ENCODE peak calls at places on chromosomes 4 and X, in six cellular contexts. C is mucosa of descending colon, R is ascending aorta, G is pancreas, Q is hepatocyte, J is transverse colon. A is an unnamed sample. For H3K4me1, the result is how much of the 10 kb centered on the place peaks cover.

GRCh38 chr4:110059556-110060191 is 138.7 kb downstream of the ELOVL6 start:
- DNase-seq in Q (no peak), C (no peak), R (no peak), J (peak), G (no peak), A (no peak)

GRCh38 chr4:102734116-102734515 is 26.7 kb downstream of the MANBA start:
- DNase-seq in G (no peak), C (no peak), J (no peak), Q (no peak), R (no peak), A (no peak)

GRCh38 chr4:163556650-163557391 is 62.3 kb downstream of the TMA16 start:
- DNase-seq in J (no peak), C (no peak), G (no peak), Q (no peak), R (no peak), A (no peak)

GRCh38 chr4:121336706-121337105 is 44.1 kb downstream of the QRFPR start:
- DNase-seq in R (no peak), G (no peak), Q (no peak), C (no peak), J (no peak), A (no peak)

GRCh38 chrX:23784487-23785301 is 1.7 kb downstream of the SAT1 start:
- DNase-seq in J (no peak), G (no peak), C (no peak), Q (peak), R (no peak), A (no peak)

GRCh38 chr4:149441338-149441737 is 374.3 kb downstream of the IQCM start:
- DNase-seq in Q (no peak), J (no peak), C (no peak), R (no peak), G (no peak), A (no peak)

GRCh38 chrX:22110729-22111494 is 78.8 kb downstream of the PHEX start:
- DNase-seq in R (no peak), J (no peak), Q (no peak), C (no peak), G (no peak), A (no peak)

GRCh38 chr4:168831919-168832745 is 177.9 kb downstream of the CBR4 start:
- DNase-seq in C (peak), G (peak), Q (peak), R (peak), J (peak), A (peak)

GRCh38 chr4:3324093-3324815 is 31.4 kb downstream of the RGS12 start:
- DNase-seq in C (no peak), J (no peak), G (no peak), Q (no peak), R (no peak), A (no peak)

GRCh38 chrX:16250296-16250695 is 83.0 kb downstream of the MAGEB17 start:
- DNase-seq in J (no peak), C (no peak), G (no peak), Q (no peak), R (no peak), A (no peak)

GRCh38 chr4:168039593-168039992 is 52.7 kb upstream of the ANXA10 start:
- DNase-seq in J (no peak), C (no peak), R (no peak), Q (no peak), G (no peak), A (no peak)

GRCh38 chr4:38387348-38387747 is 276.7 kb upstream of the KLF3 start:
- DNase-seq in G (peak), C (no peak), Q (peak), J (peak), R (peak), A (peak)

GRCh38 chr4:15034071-15034764 is 31.9 kb downstream of the CPEB2 start:
- DNase-seq in C (no peak), Q (no peak), G (no peak), J (no peak), R (no peak), A (no peak)

GRCh38 chrX:110646386-110646785 is 149.2 kb downstream of the CHRDL1 start:
- DNase-seq in G (no peak), C (no peak), Q (no peak), R (no peak), J (no peak), A (no peak)

GRCh38 chr4:11687727-11688126 is 259.0 kb upstream of the HS3ST1 start:
- DNase-seq in C (no peak), G (no peak), Q (no peak), J (no peak), R (no peak), A (no peak)

GRCh38 chr4:80610845-80611244 is 275.3 kb downstream of the CFAP299 start:
- DNase-seq in R (no peak), Q (peak), J (no peak), G (no peak), C (no peak), A (no peak)

GRCh38 chrX:103344606-103345005 is 11.7 kb upstream of the TCEAL9 start:
- DNase-seq in J (no peak), Q (no peak), G (no peak), R (no peak), C (no peak), A (no peak)

GRCh38 chr4:106266201-106266600 is 49.8 kb downstream of the TBCK start:
- DNase-seq in Q (peak), R (no peak), C (no peak), J (no peak), G (no peak), A (no peak)

GRCh38 chr4:122914938-122915337 is 7.5 kb downstream of the NUDT6 start:
- DNase-seq in J (no peak), Q (no peak), G (no peak), R (no peak), C (no peak), A (no peak)

GRCh38 chrX:131279617-131280016 is 9.5 kb downstream of the IGSF1 start:
- DNase-seq in C (no peak), J (no peak), G (no peak), R (no peak), Q (no peak), A (no peak)

GRCh38 chr4:820230-821172 is 5.4 kb downstream of the CPLX1 start:
- DNase-seq in G (no peak), R (no peak), C (no peak), Q (no peak), J (no peak), A (no peak)

GRCh38 chrX:38484607-38485498 is 76.5 kb upstream of the TSPAN7 start:
- DNase-seq in G (no peak), R (no peak), J (no peak), Q (no peak), C (no peak), A (no peak)

GRCh38 chr4:68271851-68272756 is 26.6 kb upstream of the TMPRSS11B start:
- DNase-seq in J (no peak), C (no peak), G (no peak), R (no peak), Q (peak), A (no peak)

GRCh38 chrX:138669693-138670092 is 41.8 kb downstream of the FGF13 start:
- DNase-seq in Q (no peak), J (no peak), G (no peak), C (no peak), R (no peak), A (no peak)

GRCh38 chrX:24343719-24344118 is 16.7 kb upstream of the SUPT20HL1 start:
- DNase-seq in J (no peak), Q (no peak), C (no peak), R (no peak), G (no peak), A (no peak)

GRCh38 chrX:140815868-140816267 is 106.3 kb downstream of the LINC00632 start:
- DNase-seq in J (no peak), C (no peak), Q (peak), G (no peak), R (no peak), A (no peak)

GRCh38 chr4:141021397-141022194 is 111.7 kb downstream of the RNF150 start:
- DNase-seq in C (no peak), G (no peak), R (no peak), Q (no peak), J (no peak), A (no peak)

GRCh38 chr4:183240581-183241321 is 79.3 kb downstream of the CLDN22 start:
- DNase-seq in Q (no peak), R (no peak), J (no peak), C (no peak), G (peak), A (no peak)

GRCh38 chrX:45850775-45851433 is 650.2 kb upstream of the DIPK2B start:
- DNase-seq in C (peak), J (peak), Q (peak), R (no peak), G (no peak), A (no peak)

GRCh38 chr4:8778760-8779159 is 92.9 kb downstream of the HMX1 start:
- DNase-seq in G (no peak), R (no peak), C (peak), J (no peak), Q (no peak), A (no peak)

GRCh38 chr4:180058731-180059215 is 2184.4 kb upstream of the TENM3 start:
- DNase-seq in J (peak), C (peak), G (peak), R (no peak), Q (peak), A (no peak)

GRCh38 chrX:153423652-153424051 is 12.4 kb downstream of the ZFP92 start:
- DNase-seq in J (no peak), C (no peak), R (no peak), G (no peak), Q (peak), A (peak)

GRCh38 chrX:118975831-118976598 is 1.6 kb downstream of the LONRF3 start:
- DNase-seq in C (peak), R (peak), Q (peak), J (peak), G (peak), A (peak)

GRCh38 chrX:74422029-74422352 is 698 bp downstream of the SLC16A2 start:
- DNase-seq in J (no peak), R (no peak), Q (no peak), G (no peak), C (no peak), A (no peak)

GRCh38 chrX:66014560-66014959 is 25.3 kb downstream of the VSIG4 start:
- DNase-seq in R (no peak), G (no peak), C (no peak), J (no peak), Q (no peak), A (no peak)
- H3K4me1 ChIP-seq in R (under half), G (under half), C (under half), J (under half), Q (under half), A (under half)

GRCh38 chrX:120464409-120464808 is 4.7 kb downstream of the LAMP2 start:
- DNase-seq in J (no peak), R (no peak), Q (no peak), C (no peak), G (no peak), A (no peak)
- H3K4me1 ChIP-seq in J (under half), R (under half), Q (under half), C (under half), G (under half), A (half or more)

GRCh38 chr4:84496356-84497219 is 2.5 kb downstream of the NKX6-1 start:
- DNase-seq in J (no peak), G (no peak), Q (no peak), R (no peak), C (no peak), A (no peak)

GRCh38 chr4:84498203-84499026 is 677 bp downstream of the NKX6-1 start:
- DNase-seq in C (no peak), Q (peak), R (no peak), G (peak), J (no peak), A (no peak)

GRCh38 chr4:84499065-84499982 is at the start of gene NKX6-1:
- DNase-seq in J (peak), R (peak), Q (peak), C (peak), G (peak), A (peak)

GRCh38 chr4:84497220-84497834 is 1.8 kb downstream of the NKX6-1 start:
- DNase-seq in R (no peak), G (no peak), C (no peak), J (no peak), Q (no peak), A (no peak)

DNA sequence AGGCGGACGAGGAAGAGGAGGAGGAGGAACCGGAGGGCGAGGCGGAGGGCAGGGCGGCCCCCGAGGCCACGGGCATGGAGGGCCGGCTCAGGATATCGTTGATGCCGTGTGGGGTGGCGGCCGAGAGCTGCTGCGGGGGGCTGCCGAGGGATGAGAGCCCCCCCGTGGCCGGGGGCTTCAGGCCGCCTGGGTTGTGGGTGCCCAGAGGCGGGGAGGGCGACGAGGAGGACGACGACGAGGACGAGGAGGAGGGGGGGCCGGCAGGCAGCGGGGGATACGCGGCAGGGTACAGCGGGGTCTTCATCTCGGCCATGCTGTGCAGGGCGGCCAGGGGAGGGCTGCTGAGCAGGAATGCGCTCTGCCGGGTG is 1.3 kb downstream of the NKX6-1 start:
- DNase-seq in G (no peak), Q (no peak), J (no peak), C (no peak), R (no peak), A (no peak)
- H3K4me1 ChIP-seq in G (under half), Q (under half), J (under half), C (under half), R (under half), A (half or more)

GRCh38 chr4:101439926-101440325 is 92.6 kb upstream of the PPP3CA start:
- DNase-seq in R (no peak), G (no peak), C (no peak), J (no peak), Q (no peak), A (no peak)

DNA sequence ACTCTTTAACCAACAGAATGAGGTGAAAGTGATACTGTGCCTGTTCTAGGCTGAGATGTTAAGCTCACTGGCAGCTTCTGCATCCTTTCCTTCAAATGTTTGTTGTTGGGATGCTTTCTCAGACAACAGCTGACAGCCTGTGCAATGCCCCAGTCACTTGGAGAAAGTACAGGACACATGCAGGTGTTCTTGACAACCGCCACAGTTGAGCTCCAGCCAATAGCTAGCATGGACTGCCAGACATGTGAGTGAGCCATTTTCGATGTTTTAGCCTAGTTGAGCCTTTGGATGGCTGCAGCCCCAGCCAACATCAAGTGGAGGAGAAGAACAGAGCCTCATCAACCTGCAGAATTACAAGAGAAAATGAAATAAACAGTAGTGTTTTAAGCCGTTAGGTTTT is 94.1 kb upstream of the PPP3CA start:
- DNase-seq in J (no peak), R (no peak), Q (no peak), G (no peak), C (no peak), A (no peak)
- H3K4me1 ChIP-seq in J (under half), R (under half), Q (under half), G (under half), C (under half), A (under half)

DNA sequence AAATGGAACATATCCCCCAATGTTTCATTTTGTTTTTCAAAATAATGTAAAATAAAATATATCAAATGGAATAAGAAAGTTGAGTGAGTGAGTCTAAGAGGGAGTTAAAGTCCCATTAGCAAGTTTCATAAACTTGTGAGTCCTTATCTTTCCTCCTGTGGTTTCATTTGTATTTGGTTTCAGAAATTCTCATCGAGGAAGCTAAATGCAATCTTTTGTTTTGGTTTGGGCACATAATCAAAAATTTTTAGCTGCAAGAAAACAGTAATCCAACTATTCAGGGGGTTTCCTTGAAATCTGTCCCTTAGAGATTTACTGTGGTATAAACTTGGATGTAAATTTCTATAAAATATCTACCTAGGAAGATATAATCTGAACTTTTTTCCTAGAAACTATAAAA is 124.2 kb downstream of the CAMK2D start:
- DNase-seq in J (no peak), R (no peak), G (no peak), Q (no peak), C (no peak), A (no peak)
- H3K4me1 ChIP-seq in J (under half), R (under half), G (half or more), Q (under half), C (under half), A (half or more)

GRCh38 chrX:151711787-151712186 is 4.0 kb upstream of the FATE1 start:
- DNase-seq in Q (no peak), R (no peak), G (no peak), J (no peak), C (no peak), A (no peak)

GRCh38 chrX:151712253-151712652 is 3.6 kb upstream of the FATE1 start:
- DNase-seq in G (no peak), C (no peak), J (no peak), R (no peak), Q (no peak), A (no peak)

GRCh38 chrX:151711154-151711553 is 4.7 kb upstream of the FATE1 start:
- DNase-seq in Q (no peak), J (no peak), C (no peak), G (no peak), R (no peak), A (no peak)

GRCh38 chrX:151708821-151709220 is 7.0 kb upstream of the FATE1 start:
- DNase-seq in G (no peak), C (no peak), R (no peak), J (no peak), Q (no peak), A (no peak)

DNA sequence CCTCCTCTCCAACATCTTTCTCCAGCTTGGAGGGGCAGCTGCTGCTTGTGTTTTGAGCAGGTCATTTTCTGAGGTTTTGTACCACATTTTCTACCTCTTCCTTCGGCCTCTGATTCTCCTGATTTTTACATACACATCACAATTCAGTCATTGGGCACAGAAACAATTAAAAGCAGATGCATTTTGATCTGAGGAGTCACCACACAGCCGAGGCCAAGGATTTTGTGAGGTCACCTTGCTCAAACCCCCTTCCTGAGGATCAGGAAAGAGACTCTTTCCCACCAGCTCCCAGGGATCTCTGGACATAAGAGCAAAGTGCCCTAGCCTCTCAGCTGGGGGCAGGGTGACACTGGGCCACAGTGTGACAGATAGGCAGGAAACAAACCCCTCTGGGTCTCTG is 5.4 kb upstream of the FATE1 start:
- DNase-seq in G (no peak), Q (no peak), C (no peak), J (no peak), R (no peak), A (no peak)
- H3K4me1 ChIP-seq in G (under half), Q (under half), C (under half), J (under half), R (under half), A (under half)

DNA sequence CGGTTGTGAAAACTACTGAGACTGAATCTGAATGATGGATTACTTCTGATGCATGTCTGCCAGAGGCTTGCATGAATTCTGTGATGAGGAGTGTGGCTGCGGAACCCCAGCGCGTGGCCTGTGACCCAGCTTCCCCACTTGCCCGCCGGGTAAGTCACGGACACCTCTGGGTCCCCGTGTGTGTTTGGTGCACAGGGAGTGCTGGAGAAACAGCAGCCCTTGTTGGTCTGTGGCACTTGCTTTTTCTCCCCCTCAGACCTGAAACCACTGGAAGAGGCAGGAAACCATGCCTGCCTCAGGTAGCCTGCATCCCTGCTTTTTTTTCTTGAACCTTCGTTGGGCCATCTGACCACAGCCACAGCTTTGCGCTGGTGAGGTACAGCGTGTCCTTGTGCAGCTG is 51.9 kb upstream of the TADA2B start:
- DNase-seq in G (no peak), Q (no peak), C (no peak), R (no peak), J (no peak), A (no peak)
- H3K4me1 ChIP-seq in G (under half), Q (under half), C (under half), R (under half), J (under half), A (half or more)

DNA sequence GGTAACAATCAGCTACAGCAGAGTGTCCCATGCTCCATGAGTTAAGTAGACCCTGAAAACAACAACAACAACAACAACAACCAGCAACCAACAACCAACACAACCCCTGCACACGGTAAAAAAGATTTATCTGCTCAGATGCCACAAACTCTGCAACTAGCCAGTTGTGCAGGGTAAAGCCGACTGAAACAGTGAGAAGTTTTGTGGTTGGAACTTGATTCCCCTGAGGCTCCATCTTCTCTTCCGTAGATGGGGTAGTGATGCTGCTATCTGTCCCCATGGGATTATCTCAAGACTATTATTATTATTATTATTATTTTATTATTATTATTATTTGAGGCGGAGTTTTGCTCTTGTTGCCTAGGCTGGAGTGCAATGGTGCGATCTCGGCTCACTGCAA is 50.6 kb upstream of the RAPGEF2 start:
- DNase-seq in C (no peak), G (no peak), J (no peak), R (no peak), Q (no peak), A (no peak)
- H3K4me1 ChIP-seq in C (under half), G (under half), J (under half), R (under half), Q (under half), A (under half)

GRCh38 chr4:73974352-73974751 is 7.5 kb downstream of the PF4 start:
- DNase-seq in J (no peak), Q (no peak), C (no peak), R (no peak), G (no peak), A (no peak)
- H3K4me1 ChIP-seq in J (under half), Q (under half), C (under half), R (under half), G (under half), A (under half)